ENCODE peak calls at places on chromosomes 16 and 17, in six cellular contexts. One of them, this sample, is unnamed.

GRCh38 chr16:11734025-11734652 is 8.5 kb downstream of the TXNDC11 start:
- DNase-seq in foreskin fibroblast: no peak
- DNase-seq in activated T-helper 1 cell treated with Interleukin-2 at 50 U/mL for 16 hours: no peak
- DNase-seq in astrocyte of the spinal cord: no peak
- DNase-seq in NCI-H2081: no peak
- DNase-seq in tibial artery: no peak
- DNase-seq in this sample: no peak

GRCh38 chr17:43702636-43703035 is 40.9 kb upstream of the MEOX1 start:
- DNase-seq in foreskin fibroblast: no peak
- DNase-seq in activated T-helper 1 cell treated with Interleukin-2 at 50 U/mL for 16 hours: no peak
- DNase-seq in astrocyte of the spinal cord: no peak
- DNase-seq in NCI-H2081: peak
- DNase-seq in tibial artery: no peak
- DNase-seq in this sample: no peak

GRCh38 chr17:4420692-4421131 is 13.0 kb upstream of the SPNS3 start:
- DNase-seq in foreskin fibroblast: peak
- DNase-seq in activated T-helper 1 cell treated with Interleukin-2 at 50 U/mL for 16 hours: no peak
- DNase-seq in astrocyte of the spinal cord: peak
- DNase-seq in NCI-H2081: peak
- DNase-seq in tibial artery: peak
- DNase-seq in this sample: no peak

GRCh38 chr16:23786964-23787571 is 32.2 kb downstream of the CHP2 start:
- DNase-seq in foreskin fibroblast: no peak
- DNase-seq in activated T-helper 1 cell treated with Interleukin-2 at 50 U/mL for 16 hours: no peak
- DNase-seq in astrocyte of the spinal cord: no peak
- DNase-seq in NCI-H2081: no peak
- DNase-seq in tibial artery: no peak
- DNase-seq in this sample: no peak

GRCh38 chr16:76387994-76388393 is 110.8 kb downstream of the CNTNAP4 start:
- DNase-seq in foreskin fibroblast: no peak
- DNase-seq in activated T-helper 1 cell treated with Interleukin-2 at 50 U/mL for 16 hours: no peak
- DNase-seq in astrocyte of the spinal cord: no peak
- DNase-seq in NCI-H2081: no peak
- DNase-seq in tibial artery: no peak
- DNase-seq in this sample: no peak

GRCh38 chr16:82653550-82654511 is 27.1 kb downstream of the CDH13 start:
- DNase-seq in foreskin fibroblast: peak
- DNase-seq in activated T-helper 1 cell treated with Interleukin-2 at 50 U/mL for 16 hours: peak
- DNase-seq in astrocyte of the spinal cord: peak
- DNase-seq in NCI-H2081: no peak
- DNase-seq in tibial artery: no peak
- DNase-seq in this sample: no peak

GRCh38 chr16:86319871-86320270 is 190.5 kb upstream of the FOXF1 start:
- DNase-seq in foreskin fibroblast: peak
- DNase-seq in activated T-helper 1 cell treated with Interleukin-2 at 50 U/mL for 16 hours: no peak
- DNase-seq in astrocyte of the spinal cord: no peak
- DNase-seq in NCI-H2081: no peak
- DNase-seq in tibial artery: no peak
- DNase-seq in this sample: no peak

GRCh38 chr16:67530013-67530939 is 1.6 kb downstream of the RIPOR1 start:
- DNase-seq in foreskin fibroblast: peak
- DNase-seq in activated T-helper 1 cell treated with Interleukin-2 at 50 U/mL for 16 hours: no peak
- DNase-seq in astrocyte of the spinal cord: peak
- DNase-seq in NCI-H2081: peak
- DNase-seq in tibial artery: peak
- DNase-seq in this sample: no peak

This sample was measured in NCI-H1417 treated with DMSO at 0.1 percent for 48 hours.